ENCODE peak calls at places on chromosomes 11 and 22, in nine cellular contexts. H, X, K, S, B, I, W, U and D are unnamed samples.

GRCh38 chr11:70205049-70205725 is 2.1 kb downstream of the FADD start:
- DNase-seq in S (no peak), I (peak; percentile 34), U (no peak), H (no peak), W (no peak), K (no peak), X (no peak), B (no peak), D (no peak)

GRCh38 chr11:289145-289705 is 299 bp downstream of the PGGHG start:
- DNase-seq in X (no peak), W (no peak), I (no peak), K (no peak), B (no peak), H (no peak), S (no peak), U (no peak), D (no peak)

GRCh38 chr11:64971421-64972233 is at the start of gene MAJIN:
- DNase-seq in B (peak; percentile 97), X (no peak), U (peak; percentile 39), S (no peak), I (peak; percentile 52), K (no peak), H (no peak), W (peak; percentile 30), D (peak; percentile 63)

GRCh38 chr11:11620966-11621880 is 582 bp downstream of the GALNT18 start:
- DNase-seq in W (peak; percentile 31), S (peak; percentile 59), I (peak; percentile 82), K (no peak), H (no peak), X (peak; percentile 56), B (peak; percentile 50), U (peak; percentile 61), D (peak; percentile 62)

GRCh38 chr11:44993971-44994705 is 43.5 kb upstream of the TP53I11 start:
- DNase-seq in U (no peak), W (no peak), X (no peak), I (no peak), B (no peak), S (no peak), K (no peak), H (no peak), D (no peak)

GRCh38 chr11:118120793-118121192 is 31.8 kb downstream of the SCN4B start:
- DNase-seq in S (no peak), X (no peak), W (no peak), U (no peak), H (no peak), I (no peak), B (no peak), K (no peak), D (no peak)

GRCh38 chr11:123671534-123671933 is 17.1 kb upstream of the SCN3B start:
- DNase-seq in S (no peak), I (no peak), X (no peak), B (peak; percentile 23), U (no peak), W (no peak), H (no peak), K (no peak), D (peak; percentile 11)

GRCh38 chr11:123221611-123222010 is 26.6 kb upstream of the CLMP start:
- DNase-seq in U (no peak), X (no peak), I (no peak), B (no peak), K (no peak), H (no peak), W (no peak), S (no peak), D (no peak)

DNA sequence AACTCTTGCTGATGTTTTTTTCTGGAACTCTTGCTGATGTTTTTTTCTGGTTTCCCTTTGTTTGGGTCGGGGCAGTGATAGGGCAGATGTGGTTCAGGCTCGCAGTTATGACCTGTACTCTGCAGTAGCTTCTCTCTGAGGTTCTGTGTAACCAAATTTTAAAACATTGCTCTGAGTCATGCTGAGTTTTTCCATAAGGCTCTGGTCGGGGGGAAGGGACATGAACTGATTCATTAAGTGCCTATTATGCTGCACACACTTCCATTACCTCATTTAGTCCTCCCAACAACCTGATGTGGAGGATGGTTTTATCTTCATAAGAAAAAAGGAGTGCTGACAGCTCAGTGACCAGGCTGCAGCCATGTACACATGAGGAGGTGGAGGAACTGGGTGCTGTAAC is 18.9 kb downstream of the TNRC6B start:
- DNase-seq in W (peak; percentile 84), B (no peak), U (peak; percentile 47), X (no peak), H (no peak), I (peak; percentile 98), S (no peak), K (no peak), D (no peak)
- TF ChIP-seq EZH2phosphoT487 in W (no peak), B (no peak), U (no peak), X (no peak), H (no peak), I (no peak), S (no peak), K (no peak), D (no peak)

DNA sequence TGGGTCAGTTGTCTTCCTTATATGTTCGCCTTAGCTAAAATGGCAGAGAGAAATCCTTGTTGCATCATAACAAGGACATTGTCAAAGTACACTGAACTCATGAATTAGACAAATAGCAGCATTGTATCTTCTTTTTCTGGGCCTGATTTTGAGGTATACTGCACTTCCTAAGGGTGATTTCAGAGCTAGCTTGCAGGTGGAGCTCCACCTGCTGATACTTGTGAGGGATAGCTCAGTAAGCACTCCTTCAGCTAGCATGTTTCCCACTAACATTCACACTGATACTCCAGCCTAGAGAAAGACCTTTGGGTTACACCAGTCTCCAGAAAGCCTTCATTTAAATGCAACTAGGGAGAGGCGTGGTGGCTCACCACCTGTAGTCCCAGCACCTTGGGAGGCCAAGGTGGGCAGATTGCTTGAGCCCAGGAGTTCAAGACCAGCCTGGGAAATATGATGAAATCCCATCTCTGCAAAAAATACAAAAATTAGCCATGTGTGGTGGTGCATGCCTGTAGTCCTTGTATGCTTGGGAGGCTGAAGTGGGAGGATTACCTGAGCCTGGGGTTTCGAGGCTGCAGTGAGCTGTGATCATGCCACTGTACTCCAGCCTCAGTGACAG is 29.8 kb downstream of the JAM3 start:
- DNase-seq in K (peak; percentile 19), X (no peak), B (peak; percentile 64), U (peak; percentile 41), H (peak; percentile 27), W (peak; percentile 53), I (no peak), S (no peak), D (no peak)
- H3K27ac ChIP-seq in K (no peak overlapping the region), X (no peak overlapping the region), B (no peak overlapping the region), U (no peak overlapping the region), H (no peak overlapping the region), W (no peak overlapping the region), I (no peak overlapping the region), S (no peak overlapping the region), D (no peak overlapping the region)

GRCh38 chr11:86204356-86204755 is 40.2 kb upstream of the EED start:
- DNase-seq in U (no peak), K (peak; percentile 13), X (no peak), S (no peak), W (no peak), I (no peak), B (no peak), H (no peak), D (no peak)

GRCh38 chr11:86198156-86198555 is 46.4 kb upstream of the EED start:
- DNase-seq in W (no peak), I (no peak), U (no peak), H (no peak), X (no peak), S (no peak), K (no peak), B (no peak), D (no peak)

GRCh38 chr11:86197448-86197847 is 47.1 kb upstream of the EED start:
- DNase-seq in B (no peak), U (no peak), H (no peak), X (no peak), W (no peak), I (peak; percentile 37), S (no peak), K (no peak), D (no peak)

GRCh38 chr11:86202013-86202336 is 42.6 kb upstream of the EED start:
- DNase-seq in W (no peak), H (no peak), K (peak; percentile 37), I (no peak), B (no peak), S (no peak), U (no peak), X (peak; percentile 27), D (no peak)

DNA sequence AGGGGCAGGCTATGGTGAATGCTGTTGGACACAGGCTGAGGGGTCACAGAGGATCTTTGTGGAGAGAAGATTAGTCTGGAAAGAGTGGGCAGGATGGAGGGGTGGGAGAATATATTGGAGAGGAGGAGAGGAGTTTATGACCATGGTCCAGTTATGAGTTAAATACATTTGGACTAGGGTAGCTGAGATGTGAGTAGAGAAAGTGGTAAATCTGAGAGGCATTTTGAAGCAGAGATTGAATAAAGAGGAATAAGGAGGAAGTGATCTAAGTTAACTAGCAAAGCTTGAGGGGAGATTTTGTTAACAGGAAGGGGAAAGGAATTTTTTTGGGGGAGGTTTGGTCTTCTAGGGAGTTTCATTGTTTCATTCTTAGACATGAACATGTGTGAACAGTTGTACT is 43.2 kb upstream of the EED start:
- DNase-seq in H (no peak), S (no peak), W (no peak), U (no peak), I (no peak), K (no peak), B (no peak), X (no peak), D (no peak)
- H3K36me3 ChIP-seq in H (no peaks in the 10 kb centered on the region), S (no peaks in the 10 kb centered on the region), W (no peaks in the 10 kb centered on the region), U (no peaks in the 10 kb centered on the region), I (no peaks in the 10 kb centered on the region), K (no peaks in the 10 kb centered on the region), B (no peaks in the 10 kb centered on the region), X (no peaks in the 10 kb centered on the region), D (no peaks in the 10 kb centered on the region)

GRCh38 chr11:120563698-120564572 is 52.4 kb downstream of the GRIK4 start:
- DNase-seq in K (no peak), H (no peak), W (no peak), X (no peak), S (no peak), U (peak; percentile 71), B (peak; percentile 83), I (no peak), D (peak; percentile 88)
- TF ChIP-seq EZH2phosphoT487 in K (no peak), H (no peak), W (no peak), X (no peak), S (no peak), U (no peak), B (no peak), I (no peak), D (peak; percentile 67)

GRCh38 chr11:2096001-2096918 is 42.9 kb downstream of the IGF2 start:
- DNase-seq in S (no peak), I (peak; percentile 56), U (no peak), X (no peak), H (no peak), B (no peak), K (no peak), W (no peak), D (no peak)

GRCh38 chr11:2095198-2095520 is 44.0 kb downstream of the IGF2 start:
- DNase-seq in I (no peak), K (no peak), H (no peak), X (no peak), U (no peak), S (no peak), B (no peak), W (no peak), D (no peak)

GRCh38 chr11:2094354-2095197 is 44.6 kb downstream of the IGF2 start:
- DNase-seq in H (no peak), U (no peak), B (no peak), W (no peak), X (no peak), S (no peak), I (no peak), K (no peak), D (no peak)

GRCh38 chr11:2096919-2097301 is 42.3 kb downstream of the IGF2 start:
- DNase-seq in X (no peak), S (no peak), I (peak; percentile 52), B (peak; percentile 21), H (no peak), U (no peak), K (no peak), W (no peak), D (no peak)

GRCh38 chr11:2095542-2095941 is 43.6 kb downstream of the IGF2 start:
- DNase-seq in H (no peak), X (no peak), S (no peak), U (no peak), I (no peak), B (no peak), W (no peak), K (no peak), D (no peak)
- H3K27ac ChIP-seq in H (no peak overlapping the region), X (no peak overlapping the region), S (no peak overlapping the region), U (peak overlapping the region; percentile 21), I (no peak overlapping the region), B (no peak overlapping the region), W (no peak overlapping the region), K (no peak overlapping the region), D (no peak overlapping the region)